ENCODE peak calls at places on chromosomes 3 and 15, in nine cellular contexts. G, W, S, V, X, Q, I, N and D are unnamed samples.

GRCh38 chr3:38497026-38497425 is 886 bp downstream of the EXOG start:
- DNase-seq in N (no peak), I (no peak), V (peak), S (no peak), Q (no peak), G (no peak), X (no peak), W (no peak), D (no peak)

GRCh38 chr15:85073556-85074194 is 92.0 kb downstream of the PDE8A start:
- DNase-seq in G (no peak), N (no peak), I (no peak), Q (no peak), X (no peak), V (no peak), W (no peak), S (no peak), D (no peak)

GRCh38 chr15:77702211-77702957 is 69.7 kb upstream of the LINGO1 start:
- DNase-seq in W (no peak), X (no peak), G (no peak), S (no peak), N (no peak), V (no peak), I (no peak), Q (no peak), D (no peak)

GRCh38 chr15:83708328-83708727 is 54.4 kb downstream of the ADAMTSL3 start:
- DNase-seq in X (no peak), I (no peak), W (no peak), Q (no peak), G (no peak), N (no peak), V (no peak), S (no peak), D (no peak)

GRCh38 chr3:5220667-5221431 is 33.3 kb downstream of the EDEM1 start:
- DNase-seq in S (no peak), I (no peak), G (no peak), N (no peak), V (no peak), Q (no peak), X (no peak), W (no peak), D (no peak)

GRCh38 chr3:66441124-66441523 is 59.7 kb downstream of the LRIG1 start:
- DNase-seq in G (no peak), Q (no peak), I (no peak), N (no peak), S (no peak), X (no peak), V (peak), W (no peak), D (no peak)

GRCh38 chr3:50121416-50122032 is 32.8 kb downstream of the RBM5 start:
- DNase-seq in W (no peak), I (peak), N (peak), V (peak), X (peak), Q (no peak), S (peak), G (peak), D (peak)

GRCh38 chr3:11542551-11542950 is 101.2 kb downstream of the VGLL4 start:
- DNase-seq in V (no peak), S (no peak), G (no peak), W (peak), X (no peak), I (no peak), Q (no peak), N (no peak), D (no peak)

GRCh38 chr3:25855281-25855680 is 65.4 kb downstream of the OXSM start:
- DNase-seq in S (no peak), Q (no peak), V (no peak), N (no peak), W (no peak), X (no peak), I (no peak), G (no peak), D (no peak)

GRCh38 chr3:160134454-160134853 is 90.8 kb upstream of the C3orf80 start:
- DNase-seq in Q (no peak), V (no peak), W (no peak), G (no peak), N (no peak), S (peak), I (no peak), X (no peak), D (no peak)

GRCh38 chr15:65062061-65062460 is 5.7 kb downstream of the RASL12 start:
- DNase-seq in S (no peak), X (no peak), W (no peak), G (no peak), Q (no peak), V (no peak), N (no peak), I (no peak), D (no peak)

GRCh38 chr3:15676259-15676658 is 74.7 kb downstream of the BTD start:
- DNase-seq in W (no peak), Q (no peak), X (no peak), S (no peak), V (no peak), N (no peak), G (no peak), I (no peak), D (no peak)

GRCh38 chr3:11212301-11212613 is 58.0 kb downstream of the HRH1 start:
- DNase-seq in X (no peak), G (no peak), Q (no peak), S (no peak), V (no peak), N (no peak), W (no peak), I (no peak), D (no peak)

GRCh38 chr15:45402162-45402954 is 24.0 kb upstream of the GATM start:
- DNase-seq in G (peak), X (peak), W (peak), N (peak), Q (peak), S (peak), I (peak), V (peak), D (peak)

GRCh38 chr3:158094235-158094916 is 11.8 kb downstream of the SHOX2 start:
- DNase-seq in V (no peak), X (no peak), I (peak), W (no peak), Q (no peak), G (peak), N (no peak), S (no peak), D (peak)

GRCh38 chr15:22969512-22969911 is 10.7 kb downstream of the CYFIP1 start:
- DNase-seq in X (no peak), S (no peak), V (no peak), Q (no peak), G (no peak), W (no peak), N (no peak), I (no peak), D (no peak)

GRCh38 chr3:125957674-125958510 is 11.1 kb upstream of the ROPN1B start:
- DNase-seq in S (no peak), N (no peak), Q (no peak), W (no peak), X (no peak), G (peak), I (no peak), V (no peak), D (no peak)

GRCh38 chr15:31801152-31801551 is 229.2 kb upstream of the CHRNA7 start:
- DNase-seq in N (no peak), X (no peak), S (no peak), G (peak), V (no peak), I (no peak), W (no peak), Q (no peak), D (no peak)

GRCh38 chr3:40680685-40681657 is 156.2 kb downstream of the ZNF621 start:
- DNase-seq in I (no peak), N (no peak), S (no peak), Q (no peak), G (no peak), X (no peak), W (no peak), V (no peak), D (no peak)

GRCh38 chr15:99558084-99558483 is 7.7 kb upstream of the MEF2A start:
- DNase-seq in W (no peak), X (no peak), Q (no peak), S (no peak), V (no peak), N (no peak), G (no peak), I (no peak), D (no peak)

GRCh38 chr3:171564723-171565122 is 104.5 kb upstream of the TNIK start:
- DNase-seq in G (no peak), X (no peak), Q (no peak), N (no peak), W (no peak), V (no peak), I (no peak), S (no peak), D (no peak)

GRCh38 chr15:32107477-32108080 is 77.3 kb downstream of the CHRNA7 start:
- DNase-seq in N (no peak), X (no peak), W (no peak), V (peak), G (no peak), Q (no peak), S (no peak), I (no peak), D (no peak)

GRCh38 chr3:193040836-193041672 is 123.4 kb upstream of the MB21D2 start:
- DNase-seq in N (peak), X (no peak), I (no peak), Q (no peak), G (no peak), S (peak), W (no peak), V (peak), D (no peak)

GRCh38 chr3:114308830-114309229 is 15.0 kb downstream of the TIGIT start:
- DNase-seq in W (no peak), X (peak), V (no peak), G (no peak), N (no peak), Q (no peak), S (no peak), I (no peak), D (no peak)

GRCh38 chr3:176554264-176554663 is 643.0 kb downstream of the TBL1XR1 start:
- DNase-seq in S (no peak), N (no peak), W (no peak), I (no peak), Q (no peak), G (no peak), V (no peak), X (no peak), D (no peak)

GRCh38 chr3:170726976-170727661 is 141.2 kb upstream of the SLC7A14 start:
- DNase-seq in V (peak), W (no peak), X (no peak), N (no peak), S (no peak), Q (no peak), I (no peak), G (no peak), D (no peak)

GRCh38 chr3:122927726-122928125 is 99.8 kb downstream of the SEMA5B start:
- DNase-seq in N (no peak), W (no peak), I (no peak), Q (no peak), V (no peak), X (peak), S (no peak), G (no peak), D (no peak)

GRCh38 chr3:151216641-151217040 is 13.6 kb upstream of the GPR171 start:
- DNase-seq in W (no peak), I (no peak), S (no peak), G (no peak), Q (no peak), V (no peak), N (no peak), X (no peak), D (no peak)